ENCODE peak calls at places on chromosomes 12 and 14, in seven cellular contexts. One of them, this sample, is unnamed.

GRCh38 chr12:122133192-122133950 is 40.6 kb downstream of the IL31 start:
- DNase-seq in HepG2: no peak
- DNase-seq in OCI-LY7: no peak
- DNase-seq in A549: no peak
- DNase-seq in gastrocnemius medialis: no peak
- DNase-seq in ovary: no peak
- DNase-seq in Peyer's patch: no peak
- DNase-seq in this sample: no peak

GRCh38 chr14:53999061-53999488 is 42.5 kb upstream of the BMP4 start:
- DNase-seq in HepG2: peak; percentile 68
- DNase-seq in OCI-LY7: no peak
- DNase-seq in A549: peak; percentile 43
- DNase-seq in gastrocnemius medialis: no peak
- DNase-seq in ovary: no peak
- DNase-seq in Peyer's patch: no peak
- DNase-seq in this sample: peak; percentile 81

GRCh38 chr14:60532442-60532841 is 23.5 kb downstream of the SIX6 start:
- DNase-seq in HepG2: no peak
- DNase-seq in OCI-LY7: no peak
- DNase-seq in A549: no peak
- DNase-seq in gastrocnemius medialis: no peak
- DNase-seq in ovary: no peak
- DNase-seq in Peyer's patch: no peak
- DNase-seq in this sample: no peak

GRCh38 chr12:123242083-123242904 is 9.1 kb downstream of the MTRFR start:
- DNase-seq in HepG2: no peak
- DNase-seq in OCI-LY7: no peak
- DNase-seq in A549: no peak
- DNase-seq in gastrocnemius medialis: no peak
- DNase-seq in ovary: no peak
- DNase-seq in Peyer's patch: no peak
- DNase-seq in this sample: no peak

GRCh38 chr12:114673169-114673833 is 10.7 kb downstream of the TBX3 start:
- DNase-seq in HepG2: no peak
- DNase-seq in OCI-LY7: no peak
- DNase-seq in A549: no peak
- DNase-seq in gastrocnemius medialis: peak; percentile 31
- DNase-seq in ovary: peak; percentile 78
- DNase-seq in Peyer's patch: peak; percentile 43
- DNase-seq in this sample: no peak

GRCh38 chr12:75820848-75821578 is 210.6 kb downstream of the PHLDA1 start:
- DNase-seq in HepG2: no peak
- DNase-seq in OCI-LY7: no peak
- DNase-seq in A549: peak; percentile 11
- DNase-seq in gastrocnemius medialis: peak; percentile 51
- DNase-seq in ovary: peak; percentile 43
- DNase-seq in Peyer's patch: no peak
- DNase-seq in this sample: no peak

GRCh38 chr14:95204705-95205104 is 47.4 kb upstream of the DICER1 start:
- DNase-seq in HepG2: no peak
- DNase-seq in OCI-LY7: no peak
- DNase-seq in A549: no peak
- DNase-seq in gastrocnemius medialis: no peak
- DNase-seq in ovary: no peak
- DNase-seq in Peyer's patch: no peak
- DNase-seq in this sample: no peak

GRCh38 chr14:85273952-85274351 is 256.0 kb upstream of the FLRT2 start:
- DNase-seq in HepG2: no peak
- DNase-seq in OCI-LY7: no peak
- DNase-seq in A549: no peak
- DNase-seq in gastrocnemius medialis: no peak
- DNase-seq in ovary: no peak
- DNase-seq in Peyer's patch: no peak
- DNase-seq in this sample: no peak

GRCh38 chr14:97100306-97100705 is 303.1 kb downstream of the VRK1 start:
- DNase-seq in HepG2: no peak
- DNase-seq in OCI-LY7: no peak
- DNase-seq in A549: no peak
- DNase-seq in gastrocnemius medialis: no peak
- DNase-seq in ovary: no peak
- DNase-seq in Peyer's patch: no peak
- DNase-seq in this sample: no peak

GRCh38 chr14:61171687-61172086 is 109.5 kb downstream of the TMEM30B start:
- DNase-seq in HepG2: no peak
- DNase-seq in OCI-LY7: no peak
- DNase-seq in A549: no peak
- DNase-seq in gastrocnemius medialis: no peak
- DNase-seq in ovary: no peak
- DNase-seq in Peyer's patch: no peak
- DNase-seq in this sample: no peak

GRCh38 chr12:39390752-39391151 is 52.2 kb downstream of the KIF21A start:
- DNase-seq in HepG2: no peak
- DNase-seq in OCI-LY7: no peak
- DNase-seq in A549: no peak
- DNase-seq in gastrocnemius medialis: no peak
- DNase-seq in ovary: no peak
- DNase-seq in Peyer's patch: no peak
- DNase-seq in this sample: no peak

GRCh38 chr12:42590324-42590934 is 883 bp upstream of the PRICKLE1 start:
- DNase-seq in HepG2: no peak
- DNase-seq in OCI-LY7: peak; percentile 10
- DNase-seq in A549: peak; percentile 35
- DNase-seq in gastrocnemius medialis: peak; percentile 22
- DNase-seq in ovary: peak; percentile 48
- DNase-seq in Peyer's patch: peak; percentile 51
- DNase-seq in this sample: no peak

GRCh38 chr14:23066368-23066767 is 9.0 kb upstream of the CDH24 start:
- DNase-seq in HepG2: no peak
- DNase-seq in OCI-LY7: no peak
- DNase-seq in A549: no peak
- DNase-seq in gastrocnemius medialis: no peak
- DNase-seq in ovary: no peak
- DNase-seq in Peyer's patch: no peak
- DNase-seq in this sample: no peak

GRCh38 chr14:97120204-97121120 is 323.3 kb downstream of the VRK1 start:
- DNase-seq in HepG2: no peak
- DNase-seq in OCI-LY7: no peak
- DNase-seq in A549: no peak
- DNase-seq in gastrocnemius medialis: no peak
- DNase-seq in ovary: no peak
- DNase-seq in Peyer's patch: no peak
- DNase-seq in this sample: no peak

GRCh38 chr12:131408036-131408365 is 302.9 kb upstream of the SFSWAP start:
- DNase-seq in HepG2: no peak
- DNase-seq in OCI-LY7: no peak
- DNase-seq in A549: no peak
- DNase-seq in gastrocnemius medialis: no peak
- DNase-seq in ovary: no peak
- DNase-seq in Peyer's patch: no peak
- DNase-seq in this sample: no peak

GRCh38 chr12:67648306-67649164 is at the start of gene DYRK2:
- DNase-seq in HepG2: peak; percentile 29
- DNase-seq in OCI-LY7: peak; percentile 89
- DNase-seq in A549: peak; percentile 79
- DNase-seq in gastrocnemius medialis: peak; percentile 78
- DNase-seq in ovary: peak; percentile 88
- DNase-seq in Peyer's patch: peak; percentile 90
- DNase-seq in this sample: no peak

GRCh38 chr12:116876151-116876869 is 4.9 kb downstream of the HRK start:
- DNase-seq in HepG2: no peak
- DNase-seq in OCI-LY7: no peak
- DNase-seq in A549: no peak
- DNase-seq in gastrocnemius medialis: no peak
- DNase-seq in ovary: no peak
- DNase-seq in Peyer's patch: no peak
- DNase-seq in this sample: no peak

GRCh38 chr14:22547309-22547947 is 41.6 kb downstream of the DAD1 start:
- DNase-seq in HepG2: no peak
- DNase-seq in OCI-LY7: no peak
- DNase-seq in A549: no peak
- DNase-seq in gastrocnemius medialis: peak; percentile 42
- DNase-seq in ovary: no peak
- DNase-seq in Peyer's patch: no peak
- DNase-seq in this sample: no peak

GRCh38 chr14:37826869-37827268 is 231.4 kb downstream of the TTC6 start:
- DNase-seq in HepG2: no peak
- DNase-seq in OCI-LY7: no peak
- DNase-seq in A549: no peak
- DNase-seq in gastrocnemius medialis: no peak
- DNase-seq in ovary: no peak
- DNase-seq in Peyer's patch: no peak
- DNase-seq in this sample: no peak

GRCh38 chr12:94873368-94874085 is 130.0 kb downstream of the NDUFA12 start:
- DNase-seq in HepG2: no peak
- DNase-seq in OCI-LY7: peak; percentile 28
- DNase-seq in A549: no peak
- DNase-seq in gastrocnemius medialis: no peak
- DNase-seq in ovary: peak; percentile 66
- DNase-seq in Peyer's patch: no peak
- DNase-seq in this sample: no peak

GRCh38 chr12:76688001-76688400 is 75.9 kb upstream of the ZDHHC17 start:
- DNase-seq in HepG2: no peak
- DNase-seq in OCI-LY7: no peak
- DNase-seq in A549: no peak
- DNase-seq in gastrocnemius medialis: no peak
- DNase-seq in ovary: no peak
- DNase-seq in Peyer's patch: no peak
- DNase-seq in this sample: no peak

DNA sequence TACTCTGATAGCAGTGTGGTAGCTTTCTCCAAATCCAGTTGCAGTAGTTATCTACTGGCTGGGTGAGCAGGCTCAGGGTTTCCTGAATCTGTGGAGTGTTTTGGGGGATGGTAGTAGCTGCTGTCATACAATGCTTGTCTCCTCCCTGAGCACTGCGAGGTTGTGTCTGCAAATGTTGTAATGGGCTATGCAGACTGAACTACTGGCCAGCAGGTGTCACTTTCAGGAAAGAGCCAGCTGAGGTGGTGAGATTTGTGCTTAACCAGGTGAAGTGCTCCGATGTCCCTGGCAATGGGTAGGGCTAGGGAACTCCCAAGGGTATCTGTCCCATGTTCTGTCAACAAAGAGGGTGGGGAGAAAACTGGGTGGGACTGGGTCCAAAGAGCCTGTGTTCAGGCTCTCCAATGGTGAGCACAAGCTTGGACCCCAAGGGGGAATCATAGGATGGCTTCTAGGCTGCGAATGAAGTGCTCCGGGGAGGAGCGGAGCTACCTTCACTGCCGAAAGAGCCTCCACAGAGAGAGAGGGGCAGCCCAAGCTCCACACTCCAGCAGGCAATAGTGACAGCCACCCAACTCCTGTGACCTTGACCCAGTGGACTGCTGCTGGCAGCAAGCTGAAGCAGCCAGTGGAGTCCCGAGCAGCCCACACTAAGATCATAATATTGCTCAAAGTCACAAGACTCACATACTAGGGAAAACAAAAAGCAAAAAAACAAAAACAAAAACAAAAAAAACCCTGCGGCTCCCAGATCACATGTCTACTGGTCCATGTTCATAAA is 1324.0 kb upstream of the USP15 start:
- DNase-seq in HepG2: peak; percentile 3
- DNase-seq in OCI-LY7: no peak
- DNase-seq in A549: peak; percentile 4
- DNase-seq in gastrocnemius medialis: no peak
- DNase-seq in ovary: no peak
- DNase-seq in Peyer's patch: no peak
- DNase-seq in this sample: no peak
- TF ChIP-seq CTCF in HepG2: no peak
- TF ChIP-seq CTCF in OCI-LY7: no peak
- TF ChIP-seq CTCF in A549: no peak
- TF ChIP-seq CTCF in gastrocnemius medialis: no peak
- TF ChIP-seq CTCF in ovary: no peak
- TF ChIP-seq CTCF in Peyer's patch: no peak
- TF ChIP-seq CTCF in this sample: no peak

GRCh38 chr12:12613334-12613733 is 1.7 kb downstream of the CREBL2 start:
- DNase-seq in HepG2: no peak
- DNase-seq in OCI-LY7: no peak
- DNase-seq in A549: no peak
- DNase-seq in gastrocnemius medialis: no peak
- DNase-seq in ovary: no peak
- DNase-seq in Peyer's patch: no peak
- DNase-seq in this sample: no peak
- H3K4me3 ChIP-seq in HepG2: peak overlapping the region; percentile 14
- H3K4me3 ChIP-seq in OCI-LY7: no peak overlapping the region
- H3K4me3 ChIP-seq in A549: no peak overlapping the region
- H3K4me3 ChIP-seq in gastrocnemius medialis: no peak overlapping the region
- H3K4me3 ChIP-seq in ovary: no peak overlapping the region
- H3K4me3 ChIP-seq in Peyer's patch: no peak overlapping the region
- H3K4me3 ChIP-seq in this sample: no peak overlapping the region

DNA sequence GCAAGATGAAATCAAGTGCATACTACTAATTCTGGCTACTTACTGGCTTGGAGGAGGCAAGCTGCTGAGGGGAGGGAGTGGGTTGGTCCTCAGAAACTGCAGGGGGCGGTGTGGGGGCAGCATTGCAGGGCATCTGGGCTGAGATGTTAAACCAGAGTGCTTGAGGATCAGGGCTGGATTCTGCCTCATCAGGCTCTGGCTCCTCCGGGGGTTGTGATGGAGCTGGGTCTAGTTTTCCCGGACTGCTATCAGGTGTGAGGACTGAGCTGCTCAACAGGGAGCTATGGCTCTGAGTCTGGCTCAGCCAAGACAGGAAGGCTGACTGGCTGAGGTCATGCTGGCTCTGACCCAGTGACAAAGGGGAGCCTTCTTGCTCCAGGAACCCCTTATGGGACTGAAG is 28.6 kb downstream of the BAZ2A start:
- DNase-seq in HepG2: no peak
- DNase-seq in OCI-LY7: peak; percentile 39
- DNase-seq in A549: peak; percentile 43
- DNase-seq in gastrocnemius medialis: no peak
- DNase-seq in ovary: no peak
- DNase-seq in Peyer's patch: no peak
- DNase-seq in this sample: no peak
- TF ChIP-seq CTCF in HepG2: peak; percentile 47
- TF ChIP-seq CTCF in OCI-LY7: peak; percentile 69
- TF ChIP-seq CTCF in A549: peak; percentile 14
- TF ChIP-seq CTCF in gastrocnemius medialis: no peak
- TF ChIP-seq CTCF in ovary: no peak
- TF ChIP-seq CTCF in Peyer's patch: no peak
- TF ChIP-seq CTCF in this sample: peak; percentile 16

GRCh38 chr14:24337824-24338175 is 2.0 kb downstream of the RIPK3 start:
- DNase-seq in HepG2: no peak
- DNase-seq in OCI-LY7: no peak
- DNase-seq in A549: no peak
- DNase-seq in gastrocnemius medialis: no peak
- DNase-seq in ovary: no peak
- DNase-seq in Peyer's patch: no peak
- DNase-seq in this sample: no peak

GRCh38 chr14:24339284-24340151 is at the start of gene RIPK3:
- DNase-seq in HepG2: no peak
- DNase-seq in OCI-LY7: peak; percentile 70
- DNase-seq in A549: no peak
- DNase-seq in gastrocnemius medialis: no peak
- DNase-seq in ovary: no peak
- DNase-seq in Peyer's patch: peak; percentile 87
- DNase-seq in this sample: no peak

GRCh38 chr14:24337144-24337823 is 2.4 kb upstream of the ADCY4 start:
- DNase-seq in HepG2: no peak
- DNase-seq in OCI-LY7: no peak
- DNase-seq in A549: no peak
- DNase-seq in gastrocnemius medialis: no peak
- DNase-seq in ovary: no peak
- DNase-seq in Peyer's patch: no peak
- DNase-seq in this sample: no peak

GRCh38 chr14:24340606-24341005 is 815 bp upstream of the RIPK3 start:
- DNase-seq in HepG2: no peak
- DNase-seq in OCI-LY7: no peak
- DNase-seq in A549: no peak
- DNase-seq in gastrocnemius medialis: no peak
- DNase-seq in ovary: no peak
- DNase-seq in Peyer's patch: no peak
- DNase-seq in this sample: no peak

GRCh38 chr14:24338843-24339242 is 948 bp downstream of the RIPK3 start:
- DNase-seq in HepG2: no peak
- DNase-seq in OCI-LY7: no peak
- DNase-seq in A549: no peak
- DNase-seq in gastrocnemius medialis: no peak
- DNase-seq in ovary: no peak
- DNase-seq in Peyer's patch: no peak
- DNase-seq in this sample: no peak
- H3K4me3 ChIP-seq in HepG2: no peak overlapping the region
- H3K4me3 ChIP-seq in OCI-LY7: peak overlapping the region; percentile 71
- H3K4me3 ChIP-seq in A549: no peak overlapping the region
- H3K4me3 ChIP-seq in gastrocnemius medialis: peak overlapping the region; percentile 52
- H3K4me3 ChIP-seq in ovary: no peak overlapping the region
- H3K4me3 ChIP-seq in Peyer's patch: peak overlapping the region; percentile 71
- H3K4me3 ChIP-seq in this sample: no peak overlapping the region